ENCODE peak calls at places on chromosomes 12 and 14, in five cellular contexts. One of them, this sample, is unnamed.

GRCh38 chr12:10392394-10392930 is 2.6 kb upstream of the KLRK1 start:
- DNase-seq in bronchial epithelial cell: peak
- DNase-seq in ovary: no peak
- DNase-seq in HFF-Myc: peak
- DNase-seq in AG04450: no peak
- DNase-seq in this sample: peak

GRCh38 chr14:80425686-80426085 is 214.4 kb upstream of the DIO2 start:
- DNase-seq in bronchial epithelial cell: peak
- DNase-seq in ovary: no peak
- DNase-seq in HFF-Myc: peak
- DNase-seq in AG04450: peak
- DNase-seq in this sample: peak

GRCh38 chr12:105485321-105485910 is 154.9 kb downstream of the C12orf75 start:
- DNase-seq in bronchial epithelial cell: peak
- DNase-seq in ovary: peak
- DNase-seq in HFF-Myc: no peak
- DNase-seq in AG04450: peak
- DNase-seq in this sample: peak

GRCh38 chr14:58098507-58098906 is 53.5 kb downstream of the ARMH4 start:
- DNase-seq in bronchial epithelial cell: peak
- DNase-seq in ovary: no peak
- DNase-seq in HFF-Myc: no peak
- DNase-seq in AG04450: no peak
- DNase-seq in this sample: no peak

GRCh38 chr12:27469161-27469560 is 22.6 kb downstream of the SMCO2 start:
- DNase-seq in bronchial epithelial cell: no peak
- DNase-seq in ovary: no peak
- DNase-seq in HFF-Myc: no peak
- DNase-seq in AG04450: no peak
- DNase-seq in this sample: no peak

GRCh38 chr12:117023998-117024960 is 74.9 kb downstream of the TESC start:
- DNase-seq in bronchial epithelial cell: no peak
- DNase-seq in ovary: no peak
- DNase-seq in HFF-Myc: no peak
- DNase-seq in AG04450: no peak
- DNase-seq in this sample: no peak

GRCh38 chr14:32984531-32984930 is 45.9 kb downstream of the NPAS3 start:
- DNase-seq in bronchial epithelial cell: no peak
- DNase-seq in ovary: no peak
- DNase-seq in HFF-Myc: no peak
- DNase-seq in AG04450: no peak
- DNase-seq in this sample: no peak

GRCh38 chr12:593396-593976 is 69.8 kb downstream of the NINJ2 start:
- DNase-seq in bronchial epithelial cell: no peak
- DNase-seq in ovary: no peak
- DNase-seq in HFF-Myc: no peak
- DNase-seq in AG04450: no peak
- DNase-seq in this sample: no peak

GRCh38 chr14:59926534-59926933 is 6.6 kb downstream of the LRRC9 start:
- DNase-seq in bronchial epithelial cell: peak
- DNase-seq in ovary: no peak
- DNase-seq in HFF-Myc: no peak
- DNase-seq in AG04450: no peak
- DNase-seq in this sample: no peak

GRCh38 chr14:58918066-58918465 is 270.4 kb upstream of the DAAM1 start:
- DNase-seq in bronchial epithelial cell: peak
- DNase-seq in ovary: no peak
- DNase-seq in HFF-Myc: no peak
- DNase-seq in AG04450: no peak
- DNase-seq in this sample: peak

GRCh38 chr12:6632026-6632978 is 3.5 kb downstream of the LPAR5 start:
- DNase-seq in bronchial epithelial cell: no peak
- DNase-seq in ovary: no peak
- DNase-seq in HFF-Myc: no peak
- DNase-seq in AG04450: no peak
- DNase-seq in this sample: no peak

GRCh38 chr14:58829594-58829993 is 191.8 kb downstream of the DACT1 start:
- DNase-seq in bronchial epithelial cell: peak
- DNase-seq in ovary: no peak
- DNase-seq in HFF-Myc: no peak
- DNase-seq in AG04450: no peak
- DNase-seq in this sample: peak

GRCh38 chr14:60656755-60657608 is 7.7 kb upstream of the SIX1 start:
- DNase-seq in bronchial epithelial cell: peak
- DNase-seq in ovary: peak
- DNase-seq in HFF-Myc: no peak
- DNase-seq in AG04450: no peak
- DNase-seq in this sample: peak

GRCh38 chr12:51460519-51460918 is 35.9 kb downstream of the SLC4A8 start:
- DNase-seq in bronchial epithelial cell: no peak
- DNase-seq in ovary: no peak
- DNase-seq in HFF-Myc: no peak
- DNase-seq in AG04450: no peak
- DNase-seq in this sample: peak

GRCh38 chr12:76820888-76821482 is 57.1 kb downstream of the ZDHHC17 start:
- DNase-seq in bronchial epithelial cell: peak
- DNase-seq in ovary: no peak
- DNase-seq in HFF-Myc: peak
- DNase-seq in AG04450: peak
- DNase-seq in this sample: peak
- TF ChIP-seq CTCF in bronchial epithelial cell: peak
- TF ChIP-seq CTCF in ovary: no peak
- TF ChIP-seq CTCF in HFF-Myc: peak
- TF ChIP-seq CTCF in AG04450: peak
- TF ChIP-seq CTCF in this sample: peak

DNA sequence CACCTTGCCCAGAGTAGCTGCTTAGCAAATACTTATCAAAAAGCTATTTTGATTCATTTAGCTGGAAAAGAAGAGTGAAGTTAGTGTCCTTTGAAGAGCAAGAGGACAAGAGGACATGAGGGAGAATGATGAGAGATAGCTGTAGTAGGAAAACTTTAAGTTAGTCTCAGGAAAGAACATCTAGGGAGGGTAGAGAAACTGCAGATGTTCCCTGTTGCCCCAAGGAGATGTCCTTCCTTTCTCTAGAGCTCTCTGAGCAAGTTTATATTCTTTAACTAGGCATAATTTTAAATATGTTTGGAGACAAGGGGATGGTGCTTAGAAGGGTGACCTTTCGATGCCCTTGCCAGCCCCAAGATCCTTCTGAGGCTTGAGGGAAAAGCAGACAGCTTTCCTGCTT is 529.1 kb upstream of the TBX3 start:
- DNase-seq in bronchial epithelial cell: no peak
- DNase-seq in ovary: no peak
- DNase-seq in HFF-Myc: no peak
- DNase-seq in AG04450: no peak
- DNase-seq in this sample: no peak
- H3K4me3 ChIP-seq in bronchial epithelial cell: no peak
- H3K4me3 ChIP-seq in ovary: no peak
- H3K4me3 ChIP-seq in HFF-Myc: no peak
- H3K4me3 ChIP-seq in AG04450: no peak
- H3K4me3 ChIP-seq in this sample: no peak

GRCh38 chr12:71900091-71900490 is 38.6 kb upstream of the TPH2 start:
- DNase-seq in bronchial epithelial cell: peak
- DNase-seq in ovary: no peak
- DNase-seq in HFF-Myc: no peak
- DNase-seq in AG04450: no peak
- DNase-seq in this sample: peak
- TF ChIP-seq CTCF in bronchial epithelial cell: peak
- TF ChIP-seq CTCF in ovary: no peak
- TF ChIP-seq CTCF in HFF-Myc: no peak
- TF ChIP-seq CTCF in AG04450: peak
- TF ChIP-seq CTCF in this sample: peak

GRCh38 chr12:5052348-5052747 is 8.7 kb downstream of the KCNA5 start:
- DNase-seq in bronchial epithelial cell: no peak
- DNase-seq in ovary: no peak
- DNase-seq in HFF-Myc: no peak
- DNase-seq in AG04450: no peak
- DNase-seq in this sample: no peak
- H3K4me3 ChIP-seq in bronchial epithelial cell: no peak
- H3K4me3 ChIP-seq in ovary: no peak
- H3K4me3 ChIP-seq in HFF-Myc: no peak
- H3K4me3 ChIP-seq in AG04450: no peak
- H3K4me3 ChIP-seq in this sample: no peak

DNA sequence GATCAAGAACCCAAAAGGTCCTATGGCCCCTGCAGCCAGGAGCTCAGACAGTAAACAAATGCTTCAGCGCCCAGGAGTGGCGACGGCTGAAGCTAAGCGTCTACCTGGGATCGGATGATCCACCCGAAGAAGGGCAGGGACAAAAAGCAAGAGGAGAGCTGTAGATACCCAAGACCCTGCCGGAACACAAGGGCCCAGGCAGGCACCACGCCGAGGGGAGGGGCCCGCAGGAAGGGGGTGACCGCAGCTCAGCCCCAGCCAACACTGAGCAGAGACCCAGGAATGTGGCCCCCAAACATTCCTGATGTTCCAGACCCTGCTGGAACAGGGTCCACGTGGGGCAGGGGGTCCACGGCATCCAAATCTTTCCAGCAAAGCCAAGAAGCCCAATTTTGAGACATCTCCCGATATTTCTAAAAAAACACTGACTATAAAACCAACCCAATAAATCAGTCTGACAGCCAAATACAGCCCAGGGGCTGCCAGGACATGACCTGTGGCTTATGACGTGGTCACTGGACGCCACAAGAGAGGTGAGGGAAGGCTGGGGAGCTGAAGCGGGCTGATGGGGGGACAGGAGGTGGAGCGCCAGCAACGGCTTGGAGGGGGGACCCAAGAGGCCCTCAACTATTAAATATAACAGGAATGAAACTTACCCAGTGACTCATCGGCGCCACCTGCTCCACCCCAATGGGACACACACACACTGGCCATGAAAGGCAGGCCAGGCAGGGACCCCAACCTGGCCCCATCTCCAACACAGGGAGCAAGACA is 58.9 kb downstream of the NCOR2 start:
- DNase-seq in bronchial epithelial cell: no peak
- DNase-seq in ovary: no peak
- DNase-seq in HFF-Myc: no peak
- DNase-seq in AG04450: no peak
- DNase-seq in this sample: no peak
- TF ChIP-seq CTCF in bronchial epithelial cell: no peak
- TF ChIP-seq CTCF in ovary: no peak
- TF ChIP-seq CTCF in HFF-Myc: no peak
- TF ChIP-seq CTCF in AG04450: no peak
- TF ChIP-seq CTCF in this sample: peak

DNA sequence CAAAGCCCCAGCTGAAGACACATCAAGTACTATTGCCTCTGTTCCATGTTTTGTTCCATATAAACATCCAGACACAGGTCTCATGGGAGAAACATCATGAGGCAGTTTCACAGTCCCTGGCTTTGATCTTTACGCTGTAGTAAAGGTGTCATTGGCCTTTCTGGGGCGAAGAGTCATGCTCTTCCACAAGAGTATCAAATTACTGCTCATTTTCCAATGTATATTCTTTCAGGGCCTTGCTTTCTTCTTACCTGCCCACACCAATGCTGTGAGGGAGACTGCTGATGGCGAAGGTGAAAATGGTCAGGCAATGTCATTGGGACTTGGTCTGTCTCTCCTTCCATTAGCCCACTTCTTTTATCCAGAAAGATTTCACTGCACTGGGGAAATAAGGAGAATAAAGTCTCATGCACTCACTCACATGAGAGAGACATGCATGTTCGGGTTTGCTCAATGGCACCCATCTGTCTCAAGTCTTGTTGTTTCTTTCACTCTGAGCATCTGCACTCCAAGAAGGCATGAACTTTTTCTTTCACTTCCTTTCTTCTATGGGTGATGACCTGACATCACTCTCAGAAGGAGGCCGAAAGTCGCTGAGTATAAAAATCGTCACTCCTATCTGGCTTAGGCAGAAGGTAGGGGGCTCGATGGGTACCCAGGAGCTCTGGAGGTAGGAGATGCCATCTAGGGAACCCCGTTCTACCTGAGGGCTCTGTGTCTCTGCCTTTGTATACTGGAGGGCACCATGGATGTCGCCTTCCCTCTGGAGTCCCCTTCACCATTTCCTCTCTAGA is 1.3 kb upstream of the JDP2 start:
- DNase-seq in bronchial epithelial cell: no peak
- DNase-seq in ovary: no peak
- DNase-seq in HFF-Myc: no peak
- DNase-seq in AG04450: no peak
- DNase-seq in this sample: no peak
- H3K4me3 ChIP-seq in bronchial epithelial cell: no peak
- H3K4me3 ChIP-seq in ovary: no peak
- H3K4me3 ChIP-seq in HFF-Myc: no peak
- H3K4me3 ChIP-seq in AG04450: no peak
- H3K4me3 ChIP-seq in this sample: no peak

DNA sequence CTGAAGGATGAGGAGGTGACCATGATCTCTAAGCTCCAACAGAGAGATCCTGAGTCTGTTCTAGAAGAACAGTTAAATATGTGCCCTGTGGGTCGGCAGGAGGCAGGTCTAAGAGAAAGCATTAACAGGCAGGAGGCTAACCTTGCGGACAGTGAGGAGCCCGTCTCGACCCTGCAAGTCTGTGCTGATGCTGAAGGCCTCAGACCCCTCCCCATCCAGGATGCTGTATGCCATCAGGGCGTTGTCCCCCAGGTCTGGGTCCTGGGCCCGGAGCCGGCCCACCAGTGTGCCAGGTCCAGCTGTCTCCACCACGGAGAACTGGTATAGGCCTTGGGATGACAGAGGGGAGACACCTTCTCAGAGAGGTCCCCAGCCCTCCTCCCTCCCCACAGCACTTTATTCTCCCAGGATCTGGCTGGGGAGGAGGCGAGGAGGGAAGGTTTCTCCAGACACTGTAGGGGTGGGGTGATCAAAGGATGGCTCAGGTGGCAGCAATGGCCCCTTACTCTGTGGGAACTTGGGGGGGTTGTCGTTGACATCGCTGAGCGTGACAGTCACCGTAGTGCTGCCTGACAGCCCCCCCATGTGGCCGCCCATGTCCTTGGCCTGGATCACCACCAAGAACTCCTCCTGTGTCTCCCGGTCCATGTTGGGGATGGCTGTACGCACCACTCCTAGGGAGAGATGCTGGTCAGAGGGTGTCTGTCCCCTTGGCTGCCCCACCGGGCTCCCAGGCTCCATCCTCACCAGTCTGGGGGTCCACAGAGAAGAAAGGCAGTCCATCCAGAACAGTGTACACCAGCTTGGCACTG is 3.1 kb downstream of the CDH24 start:
- DNase-seq in bronchial epithelial cell: no peak
- DNase-seq in ovary: peak
- DNase-seq in HFF-Myc: no peak
- DNase-seq in AG04450: no peak
- DNase-seq in this sample: no peak
- TF ChIP-seq CTCF in bronchial epithelial cell: no peak
- TF ChIP-seq CTCF in ovary: no peak
- TF ChIP-seq CTCF in HFF-Myc: peak
- TF ChIP-seq CTCF in AG04450: no peak
- TF ChIP-seq CTCF in this sample: peak

This sample was measured in astrocyte of the spinal cord.